ENCODE peak calls at places on chromosomes 5 and 9, in five cellular contexts. Z, S, B, R and I are unnamed samples.

GRCh38 chr9:26656003-26656940 is 236.3 kb downstream of the CAAP1 start:
- DNase-seq in B (peak; percentile 56), R (peak; percentile 10), Z (no peak), S (no peak), I (no peak)

GRCh38 chr9:124290053-124290581 is 32.4 kb downstream of the NEK6 start:
- DNase-seq in S (no peak), R (no peak), Z (no peak), B (no peak), I (no peak)

GRCh38 chr5:73272351-73272750 is 99.4 kb downstream of the TMEM174 start:
- DNase-seq in Z (no peak), B (no peak), S (no peak), R (no peak), I (no peak)

GRCh38 chr9:96660693-96661248 is 5.7 kb upstream of the PRXL2C start:
- DNase-seq in S (no peak), Z (no peak), R (no peak), B (no peak), I (no peak)

GRCh38 chr5:1681955-1682354 is 117.7 kb downstream of the MRPL36 start:
- DNase-seq in S (no peak), B (no peak), Z (no peak), R (no peak), I (no peak)

GRCh38 chr5:141691867-141692532 is 10.0 kb upstream of the ARAP3 start:
- DNase-seq in Z (peak; percentile 90), R (no peak), S (peak; percentile 84), B (peak; percentile 93), I (peak; percentile 69)

GRCh38 chr5:153153086-153153485 is 337.4 kb upstream of the GRIA1 start:
- DNase-seq in S (no peak), R (no peak), B (no peak), Z (peak; percentile 74), I (no peak)

GRCh38 chr5:157747173-157747758 is 3.8 kb downstream of the LSM11 start:
- DNase-seq in Z (no peak), S (no peak), R (no peak), B (no peak), I (no peak)

GRCh38 chr9:89375181-89375760 is 57.0 kb downstream of the SECISBP2 start:
- DNase-seq in S (no peak), Z (no peak), B (no peak), R (no peak), I (no peak)

GRCh38 chr9:128104171-128104618 is 23.3 kb downstream of the PTGES2 start:
- DNase-seq in S (no peak), Z (no peak), R (no peak), B (no peak), I (no peak)

GRCh38 chr5:9295466-9295801 is 250.4 kb downstream of the SEMA5A start:
- DNase-seq in R (no peak), B (no peak), Z (no peak), S (no peak), I (no peak)

GRCh38 chr5:10034008-10034407 is 215.7 kb downstream of the ATPSCKMT start:
- DNase-seq in B (no peak), S (no peak), R (no peak), Z (no peak), I (no peak)

GRCh38 chr9:87445646-87446045 is 52.0 kb upstream of the DAPK1 start:
- DNase-seq in Z (no peak), B (peak; percentile 46), S (no peak), R (no peak), I (no peak)

GRCh38 chr5:127184841-127185240 is 105.8 kb upstream of the MEGF10 start:
- DNase-seq in Z (peak; percentile 73), S (no peak), B (no peak), R (no peak), I (no peak)

GRCh38 chr5:167587768-167588167 is 703.7 kb upstream of the WWC1 start:
- DNase-seq in B (peak; percentile 47), S (no peak), R (no peak), Z (peak; percentile 51), I (peak; percentile 49)

GRCh38 chr5:147084702-147085101 is 150.1 kb upstream of the STK32A start:
- DNase-seq in R (no peak), S (no peak), B (no peak), Z (no peak), I (no peak)

GRCh38 chr9:131264231-131264630 is 12.1 kb downstream of the FAM78A start:
- DNase-seq in Z (no peak), B (no peak), R (no peak), S (no peak), I (no peak)

GRCh38 chr9:5493597-5494511 is 16.5 kb upstream of the PDCD1LG2 start:
- DNase-seq in B (no peak), S (peak; percentile 25), Z (peak; percentile 92), R (no peak), I (no peak)

GRCh38 chr5:152953788-152954483 is 536.5 kb upstream of the GRIA1 start:
- DNase-seq in S (no peak), B (no peak), R (no peak), Z (no peak), I (peak; percentile 16)

GRCh38 chr5:178338126-178338749 is 105.6 kb upstream of the PHYKPL start:
- DNase-seq in Z (no peak), R (no peak), B (no peak), S (no peak), I (no peak)

GRCh38 chr5:143105216-143105905 is 298.1 kb downstream of the NR3C1 start:
- DNase-seq in R (no peak), Z (no peak), B (no peak), S (no peak), I (no peak)

GRCh38 chr9:127767909-127768331 is 10.5 kb downstream of the SH2D3C start:
- DNase-seq in S (no peak), R (no peak), B (no peak), Z (no peak), I (no peak)

GRCh38 chr5:19125956-19126713 is 861.9 kb downstream of the CDH18 start:
- DNase-seq in Z (no peak), S (no peak), R (no peak), B (no peak), I (no peak)

GRCh38 chr9:137459601-137460362 is 648 bp upstream of the NSMF start:
- DNase-seq in S (no peak), Z (no peak), B (no peak), R (no peak), I (no peak)

GRCh38 chr5:139654464-139654863 is 6.3 kb downstream of the CXXC5 start:
- DNase-seq in Z (no peak), B (no peak), S (no peak), R (no peak), I (no peak)

GRCh38 chr5:159444441-159445082 is 114.3 kb upstream of the IL12B start:
- DNase-seq in B (no peak), R (no peak), S (peak; percentile 23), Z (peak; percentile 77), I (no peak)

GRCh38 chr5:27727254-27727653 is 688.9 kb upstream of the CDH9 start:
- DNase-seq in R (no peak), S (no peak), Z (no peak), B (no peak), I (no peak)

GRCh38 chr5:112971285-112971684 is 5.3 kb upstream of the DCP2 start:
- DNase-seq in B (no peak), Z (no peak), S (no peak), R (no peak), I (no peak)

GRCh38 chr9:6417186-6417585 is 4.2 kb downstream of the UHRF2 start:
- DNase-seq in S (no peak), R (no peak), Z (peak; percentile 44), B (no peak), I (no peak)

GRCh38 chr5:74340476-74340875 is 300.1 kb downstream of the ENC1 start:
- DNase-seq in Z (no peak), S (no peak), R (no peak), B (no peak), I (no peak)

GRCh38 chr5:101047181-101047580 is 144.1 kb upstream of the ST8SIA4 start:
- DNase-seq in B (no peak), R (no peak), Z (no peak), S (no peak), I (no peak)

GRCh38 chr9:93963969-93964368 is 8.8 kb upstream of the BARX1 start:
- DNase-seq in Z (no peak), B (no peak), S (no peak), R (no peak), I (no peak)

GRCh38 chr5:164357405-164358033 is 852.1 kb downstream of the MAT2B start:
- DNase-seq in B (no peak), S (no peak), R (no peak), Z (no peak), I (no peak)

GRCh38 chr9:37639109-37639748 is 11.5 kb upstream of the FRMPD1 start:
- DNase-seq in R (no peak), B (no peak), S (no peak), Z (peak; percentile 69), I (no peak)

GRCh38 chr5:155092318-155092717 is 78.8 kb downstream of the KIF4B start:
- DNase-seq in B (no peak), S (no peak), Z (peak; percentile 12), R (no peak), I (no peak)